ENCODE peak calls at places on chromosomes 13 and 19, in ten cellular contexts. L is NCI-H460; A is T-helper 1 cell; J is foreskin fibroblast; E is COR-L47; Z is left ventricle myocardium superior; M is ACHN; U is stimulated activated CD4-positive, alpha-beta T cell treated with anti-CD3 and anti-CD28 coated beads, Interleukin-15, amount 100 ng/mL, for 1 hour; G is activated T-helper 2 cell treated with anti-CD3 and anti-CD28 coated beads, Interferon-gamma antibody, Interleukin-2, Interleukin-4, amounts not matched to agents 10 μg/mL and 5 μg/mL and 100 μg/mL, durations not matched to agents 14 hours and 24 hours and 36 hours; Q is activated T-cell treated with anti-CD3 and anti-CD28 coated beads for 24 hours. R is an unnamed sample.

GRCh38 chr13:97165527-97166425 is 56.4 kb upstream of the MBNL2 start:
- DNase-seq in L (no peak), A (no peak), J (no peak), E (peak), Z (no peak), M (no peak), U (no peak), G (no peak), Q (no peak), R (no peak)

GRCh38 chr13:34750078-34750703 is 191.9 kb upstream of the NBEA start:
- DNase-seq in L (no peak), A (no peak), J (no peak), E (peak), Z (peak), M (no peak), U (no peak), G (no peak), Q (no peak), R (no peak)

GRCh38 chr19:12117203-12117970 is 22.8 kb downstream of the ZNF20 start:
- DNase-seq in L (no peak), A (no peak), J (no peak), E (no peak), Z (no peak), M (no peak), U (no peak), G (no peak), Q (no peak), R (no peak)

GRCh38 chr13:109874921-109875454 is 88.6 kb upstream of the IRS2 start:
- DNase-seq in L (no peak), A (no peak), J (peak), E (no peak), Z (no peak), M (no peak), U (no peak), G (no peak), Q (no peak), R (no peak)

GRCh38 chr13:53311561-53311960 is 282.9 kb downstream of the OLFM4 start:
- DNase-seq in L (no peak), A (no peak), J (no peak), E (no peak), Z (no peak), M (no peak), U (no peak), G (no peak), Q (no peak), R (no peak)

GRCh38 chr13:24146961-24147569 is 13.5 kb upstream of the SPATA13 start:
- DNase-seq in L (peak), A (no peak), J (no peak), E (no peak), Z (no peak), M (no peak), U (no peak), G (no peak), Q (no peak), R (no peak)

GRCh38 chr13:42524487-42525034 is 49.4 kb upstream of the TNFSF11 start:
- DNase-seq in L (no peak), A (no peak), J (no peak), E (no peak), Z (no peak), M (peak), U (no peak), G (no peak), Q (no peak), R (no peak)

GRCh38 chr13:40660270-40660669 is 6.2 kb downstream of the FOXO1 start:
- DNase-seq in L (no peak), A (no peak), J (no peak), E (no peak), Z (no peak), M (no peak), U (no peak), G (no peak), Q (no peak), R (no peak)

GRCh38 chr13:46495647-46496046 is 57.3 kb upstream of the LRCH1 start:
- DNase-seq in L (no peak), A (no peak), J (no peak), E (no peak), Z (no peak), M (no peak), U (no peak), G (no peak), Q (no peak), R (no peak)

GRCh38 chr13:23610966-23611486 is 40.8 kb downstream of the TNFRSF19 start:
- DNase-seq in L (no peak), A (no peak), J (no peak), E (no peak), Z (no peak), M (no peak), U (no peak), G (no peak), Q (no peak), R (no peak)

GRCh38 chr19:29524912-29525870 is 603 bp upstream of the VSTM2B start:
- DNase-seq in L (no peak), A (no peak), J (no peak), E (no peak), Z (no peak), M (no peak), U (no peak), G (no peak), Q (no peak), R (no peak)

GRCh38 chr19:33434090-33434885 is 60.8 kb downstream of the CEBPG start:
- DNase-seq in L (no peak), A (no peak), J (no peak), E (no peak), Z (peak), M (no peak), U (no peak), G (no peak), Q (no peak), R (no peak)

GRCh38 chr19:38606131-38606530 is 11.6 kb downstream of the MAP4K1 start:
- DNase-seq in L (no peak), A (no peak), J (no peak), E (no peak), Z (no peak), M (no peak), U (no peak), G (no peak), Q (no peak), R (no peak)

GRCh38 chr19:5949792-5950305 is 28.1 kb downstream of the RANBP3 start:
- DNase-seq in L (no peak), A (no peak), J (no peak), E (peak), Z (peak), M (no peak), U (no peak), G (no peak), Q (peak), R (no peak)

GRCh38 chr13:20506676-20507075 is 19.0 kb downstream of the CRYL1 start:
- DNase-seq in L (no peak), A (no peak), J (no peak), E (no peak), Z (no peak), M (no peak), U (no peak), G (no peak), Q (no peak), R (no peak)

GRCh38 chr13:47294691-47295090 is 397.8 kb upstream of the HTR2A start:
- DNase-seq in L (no peak), A (no peak), J (no peak), E (no peak), Z (no peak), M (no peak), U (no peak), G (no peak), Q (no peak), R (no peak)

GRCh38 chr13:106151056-106151699 is 384.3 kb downstream of the EFNB2 start:
- DNase-seq in L (no peak), A (no peak), J (peak), E (peak), Z (no peak), M (peak), U (no peak), G (no peak), Q (no peak), R (no peak)

GRCh38 chr19:38362076-38362945 is 12.1 kb upstream of the PSMD8 start:
- DNase-seq in L (peak), A (peak), J (peak), E (peak), Z (peak), M (peak), U (peak), G (peak), Q (peak), R (peak)

GRCh38 chr19:1183543-1184172 is 9.6 kb upstream of the SBNO2 start:
- DNase-seq in L (no peak), A (no peak), J (no peak), E (no peak), Z (no peak), M (peak), U (no peak), G (no peak), Q (no peak), R (no peak)

GRCh38 chr13:24511019-24511823 is 1.4 kb downstream of the PARP4 start:
- DNase-seq in L (peak), A (no peak), J (peak), E (no peak), Z (no peak), M (peak), U (no peak), G (peak), Q (peak), R (no peak)

R was measured in NCI-H1048.